ENCODE peak calls at places on chromosomes 12 and 14, in seven cellular contexts. O, B, M, F, V, J and Z are unnamed samples.

GRCh38 chr14:57982802-57983201 is 116.9 kb upstream of the SLC35F4 start:
- DNase-seq in O (peak), M (no peak), V (no peak), F (no peak), J (peak), B (no peak), Z (no peak)

GRCh38 chr12:8018666-8019581 is 13.6 kb upstream of the FOXJ2 start:
- DNase-seq in J (no peak), V (no peak), F (no peak), O (peak), B (peak), M (peak), Z (peak)

GRCh38 chr14:72776701-72777255 is 117.1 kb downstream of the DPF3 start:
- DNase-seq in M (no peak), B (no peak), V (no peak), J (no peak), O (no peak), F (no peak), Z (no peak)

GRCh38 chr12:131035268-131035681 is 81.6 kb downstream of the ADGRD1 start:
- DNase-seq in O (no peak), F (no peak), M (no peak), B (no peak), V (no peak), J (no peak), Z (no peak)

GRCh38 chr12:130788515-130788914 is 50.5 kb downstream of the STX2 start:
- DNase-seq in V (no peak), O (peak), J (no peak), B (no peak), F (no peak), M (no peak), Z (no peak)

GRCh38 chr12:66596189-66596588 is 82.7 kb downstream of the GRIP1 start:
- DNase-seq in B (no peak), O (no peak), M (no peak), V (no peak), F (no peak), J (no peak), Z (no peak)

GRCh38 chr14:104694991-104695659 is 5.7 kb downstream of the INF2 start:
- DNase-seq in F (no peak), J (no peak), V (no peak), O (peak), M (no peak), B (no peak), Z (peak)

GRCh38 chr12:132746621-132747020 is 15.0 kb downstream of the ANKLE2 start:
- DNase-seq in M (no peak), O (no peak), F (no peak), J (no peak), B (no peak), V (no peak), Z (no peak)

GRCh38 chr12:20220339-20220738 is 148.0 kb upstream of the PDE3A start:
- DNase-seq in B (no peak), J (no peak), F (no peak), O (peak), M (no peak), V (no peak), Z (no peak)

GRCh38 chr12:123363743-123364531 is 710 bp downstream of the SBNO1 start:
- DNase-seq in F (peak), O (peak), B (peak), V (no peak), M (peak), J (peak), Z (peak)

GRCh38 chr12:89350661-89351488 is 1.4 kb downstream of the DUSP6 start:
- DNase-seq in F (no peak), M (peak), J (no peak), B (no peak), V (no peak), O (no peak), Z (no peak)

GRCh38 chr12:5946388-5946787 is 1.3 kb upstream of the ANO2 start:
- DNase-seq in J (no peak), M (no peak), B (no peak), V (no peak), O (no peak), F (no peak), Z (no peak)

GRCh38 chr12:16198884-16199283 is 78.6 kb downstream of the SLC15A5 start:
- DNase-seq in B (no peak), F (no peak), V (no peak), J (no peak), O (peak), M (no peak), Z (no peak)

GRCh38 chr12:64056741-64057140 is 165.4 kb downstream of the KICS2 start:
- DNase-seq in J (no peak), F (no peak), O (no peak), V (no peak), B (no peak), M (no peak), Z (no peak)

GRCh38 chr14:83883732-83884131 is 1646.2 kb upstream of the FLRT2 start:
- DNase-seq in B (no peak), J (no peak), M (no peak), F (no peak), V (no peak), O (no peak), Z (no peak)

GRCh38 chr14:103280278-103280917 is 53.6 kb upstream of the EIF5 start:
- DNase-seq in M (no peak), V (no peak), J (no peak), O (no peak), F (no peak), B (no peak), Z (no peak)

GRCh38 chr14:34301107-34301734 is 160.8 kb downstream of the SPTSSA start:
- DNase-seq in F (no peak), J (no peak), O (peak), B (no peak), V (peak), M (no peak), Z (no peak)

GRCh38 chr12:109759076-109759420 is 45.4 kb downstream of the FAM222A start:
- DNase-seq in M (peak), B (no peak), O (no peak), F (peak), V (peak), J (no peak), Z (no peak)

GRCh38 chr14:76867536-76868452 is 41.6 kb downstream of the LRRC74A start:
- DNase-seq in J (no peak), V (no peak), B (no peak), M (peak), F (no peak), O (no peak), Z (no peak)

GRCh38 chr12:129530517-129530916 is 373.3 kb downstream of the TMEM132D start:
- DNase-seq in M (no peak), B (no peak), J (no peak), F (no peak), V (no peak), O (no peak), Z (no peak)

GRCh38 chr12:81245918-81246611 is 168.2 kb downstream of the ACSS3 start:
- DNase-seq in F (no peak), V (peak), J (no peak), B (no peak), O (peak), M (no peak), Z (no peak)

GRCh38 chr14:55938249-55938791 is 179.9 kb upstream of the PELI2 start:
- DNase-seq in J (no peak), F (no peak), O (no peak), B (no peak), V (no peak), M (no peak), Z (no peak)

GRCh38 chr12:98736352-98737326 is 91.5 kb downstream of the APAF1 start:
- DNase-seq in B (no peak), F (no peak), M (no peak), J (no peak), V (no peak), O (no peak), Z (no peak)

GRCh38 chr12:89280833-89281533 is 71.3 kb downstream of the DUSP6 start:
- DNase-seq in O (no peak), M (no peak), B (no peak), V (no peak), J (no peak), F (no peak), Z (no peak)

GRCh38 chr12:57111046-57111698 is at the start of gene STAT6:
- DNase-seq in O (no peak), J (peak), M (peak), F (peak), V (peak), B (no peak), Z (peak)

GRCh38 chr14:94113490-94113889 is 3.0 kb downstream of the IFI27 start:
- DNase-seq in J (no peak), B (no peak), O (no peak), V (no peak), M (no peak), F (peak), Z (no peak)

GRCh38 chr14:53979141-53979673 is 22.6 kb upstream of the BMP4 start:
- DNase-seq in J (no peak), B (no peak), V (no peak), O (peak), F (no peak), M (no peak), Z (no peak)

GRCh38 chr12:106248177-106248848 is 493 bp upstream of the CKAP4 start:
- DNase-seq in O (no peak), J (peak), F (peak), B (no peak), M (peak), V (peak), Z (no peak)

GRCh38 chr12:23504043-23504442 is 445.4 kb downstream of the SOX5 start:
- DNase-seq in O (peak), J (no peak), M (no peak), F (no peak), B (no peak), V (no peak), Z (no peak)

GRCh38 chr12:28409892-28410291 is 219.6 kb downstream of the CCDC91 start:
- DNase-seq in M (no peak), J (no peak), B (no peak), V (no peak), F (no peak), O (no peak), Z (no peak)

GRCh38 chr14:24182110-24182882 is 6.3 kb downstream of the IPO4 start:
- DNase-seq in V (no peak), F (no peak), O (no peak), M (no peak), B (no peak), J (no peak), Z (no peak)

GRCh38 chr12:120368789-120369475 is at the start of gene MSI1:
- DNase-seq in M (peak), B (no peak), J (no peak), O (peak), V (no peak), F (no peak), Z (no peak)

GRCh38 chr14:37864861-37865718 is 269.7 kb downstream of the TTC6 start:
- DNase-seq in J (no peak), B (no peak), O (no peak), F (no peak), M (no peak), V (no peak), Z (no peak)

GRCh38 chr14:24818823-24819341 is 184.9 kb upstream of the GZMB start:
- DNase-seq in V (no peak), F (no peak), M (no peak), B (no peak), O (no peak), J (no peak), Z (no peak)